ENCODE peak calls at places on chromosomes 2 and 18, in four cellular contexts. B, M, F and K are unnamed samples.

GRCh38 chr2:202172439-202173191 is 65.8 kb downstream of the SUMO1 start:
- DNase-seq in B (peak; percentile 30), F (no peak), M (peak; percentile 37), K (no peak)

GRCh38 chr2:222944552-222944951 is 83.7 kb downstream of the ACSL3 start:
- DNase-seq in F (no peak), B (no peak), M (no peak), K (no peak)

GRCh38 chr2:127630409-127631183 is 15.4 kb upstream of the GPR17 start:
- DNase-seq in F (no peak), B (no peak), M (no peak), K (no peak)

GRCh38 chr2:39728941-39729351 is 50.1 kb downstream of the THUMPD2 start:
- DNase-seq in M (peak; percentile 60), B (peak; percentile 18), F (no peak), K (no peak)

GRCh38 chr2:3115301-3116042 is 262.1 kb downstream of the EIPR1 start:
- DNase-seq in F (no peak), M (no peak), B (no peak), K (no peak)

GRCh38 chr18:50131591-50131990 is 63.4 kb downstream of the MYO5B start:
- DNase-seq in B (no peak), F (no peak), M (no peak), K (no peak)

GRCh38 chr2:42951263-42951938 is 159.0 kb upstream of the HAAO start:
- DNase-seq in F (no peak), B (no peak), M (no peak), K (no peak)

GRCh38 chr2:199261221-199261620 is 196.5 kb downstream of the SATB2 start:
- DNase-seq in F (no peak), B (no peak), M (peak; percentile 3), K (no peak)

GRCh38 chr18:21064347-21064746 is 47.3 kb downstream of the ROCK1 start:
- DNase-seq in B (no peak), F (no peak), M (no peak), K (no peak)

GRCh38 chr2:16318474-16319195 is 347.0 kb downstream of the CYRIA start:
- DNase-seq in B (no peak), F (no peak), M (no peak), K (no peak)

GRCh38 chr2:201987426-201987825 is 46.2 kb upstream of the FZD7 start:
- DNase-seq in M (no peak), F (no peak), B (no peak), K (no peak)

GRCh38 chr2:60351802-60352201 is 201.7 kb downstream of the BCL11A start:
- DNase-seq in F (no peak), M (no peak), B (no peak), K (no peak)

GRCh38 chr2:144183744-144184143 is 336.2 kb downstream of the ZEB2 start:
- DNase-seq in B (peak; percentile 42), F (no peak), M (no peak), K (no peak)

GRCh38 chr2:205994344-205994743 is 91.6 kb downstream of the INO80D start:
- DNase-seq in B (no peak), F (no peak), M (no peak), K (no peak)

GRCh38 chr18:65322895-65323294 is 427.9 kb upstream of the CDH7 start:
- DNase-seq in B (no peak), F (no peak), M (no peak), K (no peak)

GRCh38 chr2:79083846-79084376 is 3.9 kb downstream of the REG1B start:
- DNase-seq in B (no peak), F (no peak), M (no peak), K (no peak)

GRCh38 chr2:1736997-1737480 is 7.3 kb downstream of the PXDN start:
- DNase-seq in F (no peak), B (no peak), M (no peak), K (no peak)

GRCh38 chr2:239251971-239252370 is 148.8 kb downstream of the HDAC4 start:
- DNase-seq in M (no peak), F (no peak), B (no peak), K (no peak)

GRCh38 chr18:44180683-44181082 is 500.0 kb upstream of the SETBP1 start:
- DNase-seq in F (no peak), B (no peak), M (no peak), K (no peak)

GRCh38 chr2:46002507-46002883 is 294.7 kb upstream of the EPAS1 start:
- DNase-seq in F (no peak), B (no peak), M (no peak), K (no peak)

GRCh38 chr2:74849228-74849892 is 15.4 kb downstream of the HK2 start:
- DNase-seq in B (no peak), M (peak; percentile 69), F (no peak), K (no peak)

GRCh38 chr18:74820160-74820780 is 222.6 kb downstream of the ZNF407 start:
- DNase-seq in M (no peak), B (no peak), F (no peak), K (no peak)

GRCh38 chr2:157509755-157510154 is 65.9 kb upstream of the CYTIP start:
- DNase-seq in F (no peak), B (no peak), M (no peak), K (no peak)

GRCh38 chr18:12318334-12318697 is 10.3 kb downstream of the TUBB6 start:
- DNase-seq in F (no peak), B (no peak), M (no peak), K (no peak)

GRCh38 chr2:13652531-13653313 is 936.0 kb downstream of the TRIB2 start:
- DNase-seq in F (no peak), M (peak; percentile 20), B (no peak), K (no peak)

GRCh38 chr2:7724336-7724735 is 807.1 kb downstream of the RNF144A start:
- DNase-seq in M (no peak), F (no peak), B (no peak), K (no peak)

GRCh38 chr2:127591221-127591923 is 54.6 kb upstream of the GPR17 start:
- DNase-seq in M (peak; percentile 71), B (peak; percentile 50), F (peak; percentile 27), K (peak; percentile 73)

GRCh38 chr2:55618025-55618648 is 715 bp upstream of the PPP4R3B start:
- DNase-seq in B (no peak), F (no peak), M (peak; percentile 3), K (peak; percentile 14)

GRCh38 chr2:196925445-196925767 is 1.1 kb downstream of the PGAP1 start:
- DNase-seq in B (no peak), M (no peak), F (no peak), K (no peak)

GRCh38 chr18:57077786-57078552 is 68.9 kb upstream of the BOD1L2 start:
- DNase-seq in M (no peak), B (no peak), F (no peak), K (no peak)

GRCh38 chr2:104678181-104678580 is 175.7 kb upstream of the POU3F3 start:
- DNase-seq in M (no peak), B (no peak), F (no peak), K (no peak)

GRCh38 chr18:46536215-46536874 is 120.7 kb downstream of the LOXHD1 start:
- DNase-seq in M (peak; percentile 69), B (no peak), F (no peak), K (no peak)

GRCh38 chr2:68225119-68225632 is 27.2 kb downstream of the PPP3R1 start:
- DNase-seq in B (no peak), F (no peak), M (peak; percentile 50), K (no peak)

GRCh38 chr2:168798076-168798887 is 4.2 kb upstream of the NOSTRIN start:
- DNase-seq in F (no peak), B (no peak), M (no peak), K (no peak)

GRCh38 chr2:162840598-162841246 is 2.2 kb upstream of the KCNH7 start:
- DNase-seq in B (no peak), F (peak; percentile 14), M (peak; percentile 77), K (peak; percentile 29)

GRCh38 chr2:61712060-61712459 is 141.8 kb downstream of the FAM161A start:
- DNase-seq in B (no peak), M (no peak), F (no peak), K (no peak)

GRCh38 chr2:11540996-11541692 is 7.3 kb downstream of the GREB1 start:
- DNase-seq in M (no peak), B (no peak), F (no peak), K (no peak)

GRCh38 chr18:42048150-42048549 is 93.1 kb downstream of the PIK3C3 start:
- DNase-seq in M (peak; percentile 36), B (no peak), F (no peak), K (no peak)

GRCh38 chr2:186884585-186884984 is 35.6 kb upstream of the ZSWIM2 start:
- DNase-seq in B (no peak), M (no peak), F (no peak), K (no peak)